ENCODE peak calls at places on chromosomes 3 and 15, in eight cellular contexts. A is HFF-Myc, K is lower lobe of right lung, E is cardiac fibroblast, T is foreskin fibroblast, Q is fibroblast of lung, X is upper lobe of right lung, G is skeletal muscle cell. R is an unnamed sample.

GRCh38 chr15:68682906-68683490 is 104.2 kb downstream of the CORO2B start:
- DNase-seq in A (no peak), K (no peak), E (no peak), T (no peak), Q (no peak), X (peak), G (no peak), R (peak)

GRCh38 chr15:31084176-31084575 is 17.3 kb downstream of the TRPM1 start:
- DNase-seq in A (no peak), K (no peak), E (no peak), T (no peak), Q (no peak), X (no peak), G (no peak), R (no peak)

GRCh38 chr3:72797773-72798543 is 50.3 kb downstream of the SHQ1 start:
- DNase-seq in A (no peak), K (no peak), E (peak), T (no peak), Q (peak), X (no peak), G (no peak), R (no peak)

GRCh38 chr15:39920510-39921273 is 626 bp upstream of the GPR176 start:
- DNase-seq in A (no peak), K (peak), E (peak), T (peak), Q (peak), X (peak), G (peak), R (peak)

GRCh38 chr3:98977520-98977919 is 76.0 kb upstream of the DCBLD2 start:
- DNase-seq in A (peak), K (no peak), E (peak), T (peak), Q (peak), X (no peak), G (peak), R (no peak)

GRCh38 chr3:104825116-104825515 is 541.6 kb upstream of the ALCAM start:
- DNase-seq in A (no peak), K (no peak), E (no peak), T (no peak), Q (peak), X (no peak), G (peak), R (peak)

GRCh38 chr3:184322731-184323487 is 8.5 kb downstream of the EIF4G1 start:
- DNase-seq in A (no peak), K (no peak), E (no peak), T (no peak), Q (no peak), X (no peak), G (no peak), R (no peak)

GRCh38 chr3:140238646-140239314 is 303.8 kb downstream of the CLSTN2 start:
- DNase-seq in A (no peak), K (no peak), E (no peak), T (no peak), Q (no peak), X (no peak), G (no peak), R (no peak)

GRCh38 chr15:100696452-100696851 is 94.1 kb downstream of the ASB7 start:
- DNase-seq in A (no peak), K (no peak), E (peak), T (no peak), Q (no peak), X (no peak), G (no peak), R (no peak)

GRCh38 chr15:95326689-95327525 is 1003.6 kb upstream of the NR2F2 start:
- DNase-seq in A (no peak), K (no peak), E (peak), T (no peak), Q (no peak), X (no peak), G (no peak), R (peak)

GRCh38 chr3:197309528-197310361 is 11.3 kb upstream of the DLG1 start:
- DNase-seq in A (no peak), K (no peak), E (peak), T (peak), Q (peak), X (no peak), G (peak), R (no peak)

GRCh38 chr3:64048631-64049061 is 25.4 kb upstream of the PSMD6 start:
- DNase-seq in A (peak), K (no peak), E (peak), T (peak), Q (peak), X (no peak), G (no peak), R (peak)

GRCh38 chr3:58429657-58430056 is 4.0 kb downstream of the PDHB start:
- DNase-seq in A (no peak), K (no peak), E (no peak), T (peak), Q (no peak), X (no peak), G (no peak), R (no peak)

GRCh38 chr3:85159376-85159775 is 200.6 kb downstream of the CADM2 start:
- DNase-seq in A (no peak), K (no peak), E (no peak), T (no peak), Q (peak), X (no peak), G (no peak), R (no peak)

GRCh38 chr3:189273736-189274135 is 102.0 kb downstream of the TPRG1 start:
- DNase-seq in A (no peak), K (no peak), E (peak), T (no peak), Q (no peak), X (no peak), G (no peak), R (no peak)

GRCh38 chr15:96349034-96349932 is 18.8 kb downstream of the NR2F2 start:
- DNase-seq in A (no peak), K (no peak), E (peak), T (no peak), Q (no peak), X (no peak), G (no peak), R (no peak)

GRCh38 chr15:96345560-96346389 is 15.3 kb downstream of the NR2F2 start:
- DNase-seq in A (no peak), K (no peak), E (peak), T (peak), Q (peak), X (peak), G (no peak), R (peak)

GRCh38 chr15:96346409-96346808 is 15.9 kb downstream of the NR2F2 start:
- DNase-seq in A (no peak), K (no peak), E (peak), T (no peak), Q (peak), X (no peak), G (no peak), R (no peak)

GRCh38 chr15:96348112-96349027 is 17.9 kb downstream of the NR2F2 start:
- DNase-seq in A (no peak), K (no peak), E (peak), T (no peak), Q (peak), X (no peak), G (no peak), R (peak)

GRCh38 chr15:96347181-96348111 is 16.9 kb downstream of the NR2F2 start:
- DNase-seq in A (no peak), K (no peak), E (peak), T (no peak), Q (peak), X (no peak), G (no peak), R (peak)
- H3K4me3 ChIP-seq in A (no peak), K (peak), E (peak), T (peak), Q (peak), X (peak), G (no peak), R (peak)

DNA sequence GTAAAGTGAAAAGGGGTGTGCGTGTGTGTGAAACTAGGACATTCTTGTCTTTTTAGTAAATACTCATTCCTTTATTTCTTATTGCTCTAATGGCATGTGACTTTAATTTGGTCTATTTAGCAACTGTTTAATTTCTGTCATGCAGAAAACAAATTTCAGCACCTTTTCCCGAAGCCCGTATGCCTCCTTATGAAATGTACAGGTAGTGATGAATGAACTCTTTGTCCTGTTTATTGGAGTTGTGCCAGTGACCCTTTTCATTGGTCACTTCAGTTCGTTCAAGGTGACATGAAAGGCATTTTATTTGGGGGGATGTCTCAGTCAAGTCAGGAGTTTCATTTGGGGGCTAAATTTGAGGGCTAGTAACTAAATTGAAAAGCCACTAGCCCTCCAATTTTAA is 55.2 kb downstream of the ITPR1 start:
- DNase-seq in A (no peak), K (no peak), E (no peak), T (no peak), Q (no peak), X (no peak), G (no peak), R (no peak)
- H3K4me3 ChIP-seq in A (no peak), K (no peak), E (no peak), T (no peak), Q (no peak), X (no peak), G (no peak), R (no peak)

DNA sequence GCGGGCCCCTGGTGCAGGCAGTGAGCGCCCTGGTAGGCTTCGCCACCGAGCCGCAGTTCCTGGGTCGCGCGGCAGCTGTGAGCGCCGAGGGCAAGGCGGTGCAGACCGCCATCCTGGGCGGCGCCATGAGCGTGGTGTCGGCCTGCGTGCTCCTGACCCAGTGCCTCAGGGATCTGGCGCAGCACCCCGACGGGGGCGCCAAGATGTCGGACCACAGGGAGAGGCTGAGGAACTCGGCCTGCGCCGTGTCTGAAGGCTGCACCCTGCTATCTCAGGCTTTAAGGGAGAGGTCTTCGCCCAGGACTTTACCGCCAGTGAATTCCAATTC is 2.3 kb downstream of the TLNRD1 start:
- DNase-seq in A (no peak), K (no peak), E (no peak), T (no peak), Q (no peak), X (no peak), G (no peak), R (no peak)
- H3K4me3 ChIP-seq in A (peak), K (peak), E (no peak), T (peak), Q (peak), X (peak), G (peak), R (no peak)

GRCh38 chr15:64695571-64695992 is 79.8 kb downstream of the RBPMS2 start:
- DNase-seq in A (no peak), K (no peak), E (no peak), T (no peak), Q (no peak), X (no peak), G (no peak), R (no peak)
- H3K4me3 ChIP-seq in A (no peak), K (no peak), E (no peak), T (no peak), Q (no peak), X (no peak), G (no peak), R (no peak)

GRCh38 chr3:43998374-43998840 is 243.3 kb upstream of the TOPAZ1 start:
- DNase-seq in A (no peak), K (peak), E (no peak), T (no peak), Q (peak), X (no peak), G (no peak), R (peak)

GRCh38 chr3:44001072-44001471 is 240.6 kb upstream of the TOPAZ1 start:
- DNase-seq in A (no peak), K (no peak), E (peak), T (no peak), Q (peak), X (no peak), G (no peak), R (no peak)

GRCh38 chr3:44000586-44000985 is 241.1 kb upstream of the TOPAZ1 start:
- DNase-seq in A (peak), K (no peak), E (peak), T (no peak), Q (peak), X (no peak), G (no peak), R (no peak)

GRCh38 chr3:43998841-43999805 is 242.6 kb upstream of the TOPAZ1 start:
- DNase-seq in A (no peak), K (peak), E (peak), T (peak), Q (peak), X (peak), G (peak), R (peak)

DNA sequence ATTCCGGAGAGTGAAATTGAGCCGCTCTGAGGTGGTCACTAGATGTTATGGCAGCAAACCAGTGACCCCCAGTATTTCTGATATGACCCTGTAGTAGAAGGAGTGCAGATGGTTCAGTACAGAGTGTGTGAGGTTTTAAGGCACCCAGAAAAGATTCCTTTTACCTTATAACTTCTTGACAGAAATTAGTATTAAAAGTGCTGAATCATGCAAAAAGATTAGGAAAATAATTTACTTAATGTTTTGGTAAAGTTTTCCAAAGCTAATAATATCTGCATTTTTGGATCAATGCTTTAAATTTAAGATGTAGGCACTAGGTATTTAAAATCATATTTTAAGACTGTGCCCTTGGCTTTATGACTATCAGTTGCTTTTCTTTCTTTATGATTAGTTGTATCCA is 241.8 kb upstream of the TOPAZ1 start:
- DNase-seq in A (no peak), K (no peak), E (no peak), T (no peak), Q (no peak), X (no peak), G (no peak), R (no peak)
- H3K4me3 ChIP-seq in A (peak), K (peak), E (peak), T (peak), Q (peak), X (no peak), G (peak), R (peak)

DNA sequence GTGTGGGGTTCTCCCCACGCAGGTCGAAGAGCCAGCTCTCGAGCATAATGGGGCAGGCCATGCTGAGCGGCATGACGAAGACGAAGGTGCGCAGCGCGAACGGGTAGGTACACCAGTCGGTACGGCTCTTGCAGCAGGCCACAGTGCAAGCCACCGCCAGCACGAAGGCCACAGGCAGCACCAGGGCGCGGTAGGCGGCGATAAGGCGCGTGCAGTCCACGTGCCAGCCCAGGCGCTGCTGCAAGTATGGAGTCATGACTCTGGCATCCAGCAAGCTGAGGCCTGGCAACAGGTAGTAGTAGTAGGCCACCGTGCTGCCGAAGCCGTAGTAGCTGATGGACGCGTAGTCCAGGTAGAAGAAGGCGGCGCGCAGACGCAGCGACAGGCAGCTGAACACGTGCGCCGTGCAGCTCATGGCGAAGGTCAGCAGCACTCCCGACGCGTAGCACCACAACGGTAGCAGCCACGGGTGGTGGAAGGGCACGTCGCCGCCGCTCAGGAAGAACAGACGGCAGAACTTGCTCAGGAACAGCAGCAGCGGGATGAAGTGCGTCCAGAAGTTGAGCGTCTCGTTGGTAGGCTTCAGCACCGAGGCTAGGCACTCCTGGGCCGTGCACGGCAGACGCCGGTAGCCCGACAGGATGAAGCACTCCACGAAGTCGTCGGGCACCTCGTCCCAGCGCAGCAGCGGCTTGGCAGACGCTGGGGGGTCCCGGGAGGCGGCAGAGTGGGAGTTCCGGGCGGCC is 781 bp downstream of the PAQR9 start:
- DNase-seq in A (no peak), K (no peak), E (no peak), T (no peak), Q (no peak), X (no peak), G (no peak), R (peak)
- H3K4me3 ChIP-seq in A (no peak), K (peak), E (no peak), T (no peak), Q (peak), X (peak), G (peak), R (peak)

R was measured in endodermal cell.